ENCODE peak calls at places on chromosomes 1 and 21, in six cellular contexts. O is H1, S is neuronal stem cell, V is mesenchymal stem cell, G is IMR-90, T is trophoblast cell. U is an unnamed sample.

GRCh38 chr21:31634993-31635392 is 24.5 kb upstream of the SOD1 start:
- DNase-seq in O (no peak), S (no peak), V (no peak), G (no peak), T (no peak), U (no peak)

GRCh38 chr1:200290010-200290685 is 119.7 kb downstream of the ZNF281 start:
- DNase-seq in O (no peak), S (no peak), V (peak; percentile 19), G (no peak), T (peak; percentile 29), U (peak; percentile 71)

GRCh38 chr1:150186789-150187559 is 37.3 kb downstream of the PLEKHO1 start:
- DNase-seq in O (no peak), S (no peak), V (peak; percentile 86), G (peak; percentile 56), T (peak; percentile 77), U (no peak)

GRCh38 chr1:61670016-61670415 is 54.9 kb downstream of the TM2D1 start:
- DNase-seq in O (no peak), S (no peak), V (no peak), G (no peak), T (no peak), U (no peak)

GRCh38 chr1:63116016-63116415 is 206.4 kb upstream of the FOXD3 start:
- DNase-seq in O (no peak), S (no peak), V (no peak), G (no peak), T (no peak), U (no peak)

GRCh38 chr1:73273886-73274285 is 924.1 kb downstream of the LRRIQ3 start:
- DNase-seq in O (no peak), S (no peak), V (no peak), G (no peak), T (no peak), U (no peak)

GRCh38 chr1:109927356-109927755 is 16.7 kb downstream of the CSF1 start:
- DNase-seq in O (no peak), S (no peak), V (no peak), G (no peak), T (no peak), U (no peak)

GRCh38 chr1:29431138-29431537 is 194.8 kb downstream of the PTPRU start:
- DNase-seq in O (no peak), S (no peak), V (no peak), G (no peak), T (no peak), U (no peak)

GRCh38 chr1:198605880-198606458 is 32.9 kb upstream of the PTPRC start:
- DNase-seq in O (no peak), S (peak; percentile 26), V (no peak), G (no peak), T (no peak), U (no peak)

GRCh38 chr1:209341689-209342420 is 241.7 kb upstream of the CAMK1G start:
- DNase-seq in O (no peak), S (no peak), V (no peak), G (no peak), T (no peak), U (no peak)
- H3K18ac ChIP-seq in O (no peak overlapping the region), S (no peak overlapping the region), V (no peak overlapping the region), G (no peak overlapping the region), T (no peak overlapping the region), U (no peak overlapping the region)

GRCh38 chr21:38325761-38326420 is 69.1 kb downstream of the KCNJ15 start:
- DNase-seq in O (no peak), S (no peak), V (no peak), G (no peak), T (peak; percentile 33), U (no peak)

GRCh38 chr21:38326429-38326828 is 69.6 kb downstream of the KCNJ15 start:
- DNase-seq in O (no peak), S (no peak), V (no peak), G (no peak), T (no peak), U (no peak)

GRCh38 chr21:38326899-38327298 is 70.1 kb downstream of the KCNJ15 start:
- DNase-seq in O (no peak), S (no peak), V (no peak), G (no peak), T (no peak), U (no peak)

GRCh38 chr21:38323721-38324591 is 67.2 kb downstream of the KCNJ15 start:
- DNase-seq in O (no peak), S (no peak), V (peak; percentile 93), G (peak; percentile 94), T (no peak), U (peak; percentile 43)

GRCh38 chr21:38325216-38325615 is 68.4 kb downstream of the KCNJ15 start:
- DNase-seq in O (no peak), S (no peak), V (no peak), G (no peak), T (no peak), U (no peak)
- H2AK5ac ChIP-seq in O (no peak overlapping the region), S (no peak overlapping the region), V (peak overlapping the region; percentile 92), G (peak overlapping the region; percentile 33), T (no peak overlapping the region), U (no peak overlapping the region)

GRCh38 chr1:221602866-221603265 is 139.0 kb downstream of the DUSP10 start:
- DNase-seq in O (no peak), S (no peak), V (no peak), G (peak; percentile 18), T (no peak), U (no peak)

GRCh38 chr1:221601166-221601565 is 140.7 kb downstream of the DUSP10 start:
- DNase-seq in O (no peak), S (no peak), V (no peak), G (no peak), T (no peak), U (no peak)

GRCh38 chr1:221594600-221594999 is 147.3 kb downstream of the DUSP10 start:
- DNase-seq in O (no peak), S (no peak), V (no peak), G (no peak), T (no peak), U (no peak)

GRCh38 chr1:221598122-221598521 is 143.8 kb downstream of the DUSP10 start:
- DNase-seq in O (no peak), S (no peak), V (no peak), G (no peak), T (no peak), U (no peak)
- H3K14ac ChIP-seq in O (no peak overlapping the region), S (no peak overlapping the region), V (no peak overlapping the region), G (no peak overlapping the region), T (no peak overlapping the region), U (no peak overlapping the region)

GRCh38 chr1:15685820-15686219 is 1.7 kb downstream of the PLEKHM2 start:
- DNase-seq in O (no peak), S (no peak), V (peak; percentile 23), G (no peak), T (no peak), U (no peak)

GRCh38 chr1:15684042-15684461 is at the start of gene PLEKHM2:
- DNase-seq in O (no peak), S (peak; percentile 32), V (peak; percentile 49), G (peak; percentile 35), T (peak; percentile 57), U (no peak)

GRCh38 chr1:15683411-15684039 is 595 bp upstream of the PLEKHM2 start:
- DNase-seq in O (no peak), S (no peak), V (no peak), G (no peak), T (no peak), U (no peak)

GRCh38 chr1:15682886-15683410 is 1.2 kb upstream of the PLEKHM2 start:
- DNase-seq in O (no peak), S (no peak), V (no peak), G (no peak), T (no peak), U (no peak)

DNA sequence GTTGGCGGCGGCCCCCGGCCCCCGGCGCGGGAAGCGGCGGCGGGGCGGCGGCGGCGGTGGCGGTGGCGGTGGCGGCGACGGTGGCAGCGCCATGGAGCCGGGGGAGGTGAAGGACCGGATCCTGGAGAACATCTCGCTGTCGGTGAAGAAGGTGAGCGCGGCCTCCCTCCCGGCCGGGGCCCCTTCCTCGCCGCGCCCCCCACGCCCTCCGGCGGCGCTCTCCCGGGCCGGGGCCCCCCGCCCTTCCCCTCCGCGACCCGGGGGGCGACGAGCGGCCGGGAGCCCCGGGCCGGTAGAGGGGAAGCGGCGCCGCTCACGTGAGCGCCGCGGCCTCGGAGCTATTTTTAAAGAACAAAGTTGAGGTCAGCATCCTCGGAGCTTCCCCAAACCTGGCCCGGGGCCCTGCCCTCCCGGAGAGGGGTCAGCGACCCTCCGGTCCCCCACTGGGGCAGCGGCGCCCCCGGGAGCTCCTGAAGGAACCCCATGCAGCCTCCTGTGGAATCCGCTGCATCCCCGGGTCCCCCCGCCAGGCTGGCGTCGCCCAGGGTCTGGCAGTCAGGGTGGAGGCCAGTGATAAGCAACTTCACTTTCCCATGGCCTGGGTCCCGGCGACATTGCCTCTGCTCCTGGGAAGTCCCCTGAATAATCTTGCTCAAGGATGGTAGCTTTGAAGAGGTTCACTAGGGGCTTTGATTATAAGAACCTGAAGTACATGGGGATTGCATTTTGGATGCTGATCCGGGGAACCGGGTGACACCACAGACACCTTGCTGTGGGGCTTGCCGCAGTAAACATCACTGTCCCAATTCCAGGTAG is 556 bp downstream of the PLEKHM2 start:
- DNase-seq in O (peak; percentile 59), S (peak; percentile 23), V (peak; percentile 66), G (no peak), T (peak; percentile 42), U (peak; percentile 38)
- H3K18ac ChIP-seq in O (peak overlapping the region; percentile 48), S (peak overlapping the region; percentile 91), V (peak overlapping the region; percentile 80), G (peak overlapping the region; percentile 28), T (peak overlapping the region; percentile 93), U (no peak overlapping the region)

GRCh38 chr21:45330075-45330781 is 42.5 kb upstream of the POFUT2 start:
- DNase-seq in O (no peak), S (no peak), V (peak; percentile 88), G (peak; percentile 88), T (no peak), U (peak; percentile 47)

GRCh38 chr21:45332981-45333582 is 45.4 kb upstream of the POFUT2 start:
- DNase-seq in O (no peak), S (no peak), V (no peak), G (no peak), T (no peak), U (peak; percentile 27)

GRCh38 chr21:45330851-45331261 is 43.2 kb upstream of the POFUT2 start:
- DNase-seq in O (no peak), S (no peak), V (no peak), G (no peak), T (no peak), U (peak; percentile 24)

GRCh38 chr21:45332415-45332814 is 44.7 kb upstream of the POFUT2 start:
- DNase-seq in O (no peak), S (no peak), V (no peak), G (no peak), T (no peak), U (peak; percentile 24)

DNA sequence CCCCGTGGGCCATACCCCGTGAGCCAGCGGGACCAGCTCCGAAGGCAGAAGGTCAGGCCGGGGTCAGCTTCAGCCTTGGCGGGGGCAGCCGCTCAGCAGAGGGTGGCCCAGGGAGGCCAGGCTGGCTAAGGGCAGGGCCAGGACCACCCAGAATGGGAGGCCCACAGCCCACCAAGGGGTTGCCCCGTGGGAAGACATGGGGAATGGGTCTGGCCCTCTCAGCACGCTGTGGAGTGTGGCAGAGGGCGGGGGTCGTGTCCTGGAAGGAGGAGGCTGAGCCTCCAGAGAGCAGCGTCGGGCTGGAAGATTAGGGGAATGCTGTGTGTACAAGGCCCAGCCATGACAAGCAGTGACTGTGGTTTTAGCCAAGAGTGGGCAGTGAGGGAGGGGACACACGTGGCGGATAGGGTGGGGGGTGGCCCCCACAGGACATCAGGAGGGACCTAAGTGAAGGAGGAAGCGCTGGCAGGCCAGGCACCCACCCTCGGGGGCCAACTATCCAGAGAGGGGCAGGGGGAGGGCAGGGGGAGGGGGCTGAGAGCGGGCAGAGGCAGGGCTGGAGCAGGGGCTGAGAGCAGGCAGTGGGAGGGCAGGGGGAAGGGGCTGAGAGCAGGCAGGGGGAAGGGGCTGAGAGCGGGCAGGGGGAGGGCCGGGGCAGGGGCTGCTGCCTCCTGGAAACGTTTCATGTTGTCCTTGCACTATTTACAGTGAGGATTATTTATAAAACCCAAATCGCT is 44.0 kb upstream of the POFUT2 start:
- DNase-seq in O (no peak), S (no peak), V (no peak), G (no peak), T (no peak), U (peak; percentile 38)
- H2AK5ac ChIP-seq in O (no peak overlapping the region), S (peak overlapping the region; percentile 98), V (peak overlapping the region; percentile 100), G (peak overlapping the region; percentile 100), T (peak overlapping the region; percentile 12), U (no peak overlapping the region)

U was measured in H9.